ENCODE peak calls at places on chromosomes 13 and 19, in six cellular contexts. T, W, I, A, Y and R are unnamed samples.

GRCh38 chr13:85541476-85541875 is 257.7 kb downstream of the SLITRK6 start:
- ATAC-seq in T (no peak), W (no peak), I (no peak), A (no peak), Y (no peak), R (no peak)

GRCh38 chr19:41276231-41276630 is 12.1 kb downstream of the HNRNPUL1 start:
- ATAC-seq in T (no peak), W (no peak), I (no peak), A (no peak), Y (no peak), R (peak; percentile 73)

GRCh38 chr19:50191270-50191669 is 12.2 kb upstream of the MYH14 start:
- ATAC-seq in T (peak; percentile 64), W (no peak), I (no peak), A (no peak), Y (no peak), R (no peak)

GRCh38 chr13:110307697-110308376 is 753 bp downstream of the COL4A2 start:
- ATAC-seq in T (no peak), W (no peak), I (peak; percentile 57), A (peak; percentile 37), Y (no peak), R (no peak)

GRCh38 chr19:9808855-9809646 is 9.8 kb downstream of the FBXL12 start:
- ATAC-seq in T (no peak), W (no peak), I (no peak), A (no peak), Y (no peak), R (no peak)

GRCh38 chr19:35052599-35053190 is 11.2 kb downstream of the HPN start:
- ATAC-seq in T (no peak), W (no peak), I (peak; percentile 57), A (no peak), Y (no peak), R (no peak)

GRCh38 chr13:29125934-29126424 is 305.8 kb downstream of the MTUS2 start:
- ATAC-seq in T (peak; percentile 59), W (no peak), I (no peak), A (no peak), Y (no peak), R (no peak)

GRCh38 chr13:41811588-41812021 is 149.3 kb downstream of the VWA8 start:
- ATAC-seq in T (peak; percentile 83), W (no peak), I (no peak), A (no peak), Y (no peak), R (no peak)

GRCh38 chr19:32824906-32825608 is 44.5 kb downstream of the SLC7A9 start:
- ATAC-seq in T (no peak), W (no peak), I (no peak), A (no peak), Y (no peak), R (no peak)

DNA sequence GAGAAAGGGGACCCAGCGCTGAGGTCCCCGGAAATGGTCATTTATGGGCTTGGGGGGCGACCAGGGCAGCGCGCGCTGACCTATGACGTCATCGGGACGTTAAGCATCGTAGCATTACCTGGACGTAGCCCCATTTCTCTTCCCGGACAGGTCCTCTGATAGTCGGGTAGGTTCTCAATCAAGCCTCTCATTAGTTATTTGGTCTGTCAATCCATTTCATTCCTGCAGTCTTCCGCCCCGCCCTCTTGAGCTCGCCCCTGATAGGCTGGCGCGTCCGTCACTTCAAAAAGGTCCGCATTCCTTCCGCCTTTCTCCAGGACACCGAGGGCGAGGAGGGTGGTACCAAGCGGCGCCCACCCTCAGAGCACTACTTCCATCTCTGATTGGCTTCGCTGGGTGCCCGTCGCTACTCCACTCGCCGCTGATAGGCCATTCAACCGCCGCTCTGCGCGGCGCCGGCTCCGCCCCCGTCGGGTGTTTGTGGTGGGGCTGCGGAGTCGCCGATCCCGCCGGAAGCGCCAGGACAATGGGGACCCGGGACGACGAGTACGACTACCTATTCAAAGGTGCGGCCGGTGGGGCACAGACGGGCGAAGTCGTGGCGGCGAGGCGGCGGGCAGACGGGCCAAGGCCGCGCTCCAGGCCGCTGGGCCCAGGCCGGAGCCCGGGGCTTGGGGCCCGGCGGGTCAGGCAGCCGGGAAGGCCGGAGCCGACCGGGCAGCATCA is at the start of gene RAB11B:
- ATAC-seq in T (peak; percentile 97), W (peak; percentile 96), I (peak; percentile 93), A (peak; percentile 97), Y (peak; percentile 92), R (peak; percentile 96)
- TF ChIP-seq EP300 in T (peak; percentile 53), W (peak; percentile 24), I (no peak), A (no peak), Y (peak; percentile 4), R (no peak)

GRCh38 chr13:42926043-42926442 is 66.0 kb downstream of the EPSTI1 start:
- ATAC-seq in T (no peak), W (no peak), I (no peak), A (no peak), Y (no peak), R (no peak)

GRCh38 chr13:42925626-42926025 is 66.4 kb downstream of the EPSTI1 start:
- ATAC-seq in T (no peak), W (no peak), I (no peak), A (no peak), Y (no peak), R (no peak)

GRCh38 chr13:42930136-42930535 is 61.9 kb downstream of the EPSTI1 start:
- ATAC-seq in T (no peak), W (no peak), I (no peak), A (no peak), Y (no peak), R (no peak)

GRCh38 chr13:42924290-42924803 is 67.7 kb downstream of the EPSTI1 start:
- ATAC-seq in T (no peak), W (no peak), I (no peak), A (no peak), Y (no peak), R (no peak)

DNA sequence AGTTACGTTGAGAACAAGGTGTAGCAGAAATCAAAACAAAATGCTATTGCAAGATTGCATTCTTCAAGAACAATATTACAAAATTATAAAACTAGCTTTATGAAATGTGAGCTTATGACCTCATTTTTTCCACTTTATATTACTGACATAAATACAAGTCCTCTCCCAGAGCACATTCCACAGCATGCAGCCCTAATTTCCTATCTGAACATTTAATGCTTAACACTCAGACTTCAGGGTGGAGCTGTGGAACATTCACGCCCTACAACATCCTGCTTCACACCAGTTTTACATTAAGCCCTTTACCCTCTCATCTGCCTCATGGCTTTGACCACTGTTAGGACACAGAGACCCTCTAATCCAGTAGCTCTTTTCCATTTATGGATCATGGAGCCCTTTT is 65.5 kb downstream of the EPSTI1 start:
- ATAC-seq in T (no peak), W (no peak), I (no peak), A (no peak), Y (no peak), R (no peak)
- TF ChIP-seq EP300 in T (no peak), W (no peak), I (no peak), A (no peak), Y (no peak), R (no peak)

GRCh38 chr19:17910776-17911360 is 21.9 kb upstream of the CCDC124 start:
- ATAC-seq in T (no peak), W (no peak), I (no peak), A (no peak), Y (no peak), R (no peak)

GRCh38 chr19:17908244-17908643 is 24.6 kb upstream of the CCDC124 start:
- ATAC-seq in T (no peak), W (no peak), I (no peak), A (no peak), Y (no peak), R (no peak)

DNA sequence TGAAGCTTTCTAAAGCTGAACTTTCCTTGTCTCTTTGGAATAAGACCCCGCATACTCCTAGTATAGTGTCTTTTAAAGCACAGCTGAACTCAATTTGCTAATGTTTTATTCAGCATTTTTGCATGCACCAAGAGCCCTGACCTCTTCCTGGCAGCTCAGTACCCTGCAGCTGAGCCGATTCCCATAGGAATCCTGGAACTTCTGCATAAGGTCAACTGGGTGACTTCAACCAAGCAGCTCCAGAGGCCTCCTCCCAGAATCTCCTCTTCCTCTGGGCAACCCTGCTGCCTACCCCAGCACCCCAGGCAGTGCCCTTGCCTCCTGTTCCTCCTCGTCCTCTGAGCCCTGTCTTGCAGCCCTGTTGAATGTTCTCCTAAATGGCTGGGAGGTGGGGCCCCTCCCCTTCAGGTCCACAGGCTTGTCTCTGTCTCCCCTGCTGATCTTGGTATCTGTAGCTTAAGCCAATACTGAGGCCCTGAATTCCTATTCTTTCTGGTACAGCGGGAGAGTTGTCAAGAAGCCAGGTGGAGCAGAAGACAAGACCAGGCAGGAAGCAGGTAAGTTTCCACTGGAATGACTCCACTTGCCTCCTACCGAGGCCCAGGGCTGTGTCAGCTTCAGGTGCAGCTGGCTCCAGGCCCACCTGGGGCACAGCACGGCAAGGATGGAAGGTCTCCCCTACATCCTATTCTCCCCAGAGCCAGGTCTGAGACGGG is 23.6 kb upstream of the CCDC124 start:
- ATAC-seq in T (no peak), W (no peak), I (no peak), A (peak; percentile 26), Y (no peak), R (no peak)
- TF ChIP-seq EP300 in T (no peak), W (no peak), I (no peak), A (no peak), Y (no peak), R (no peak)

GRCh38 chr13:105817011-105817410 is 718.5 kb downstream of the EFNB2 start:
- ATAC-seq in T (no peak), W (no peak), I (no peak), A (no peak), Y (no peak), R (no peak)
- TF ChIP-seq EP300 in T (no peak), W (no peak), I (no peak), A (no peak), Y (no peak), R (no peak)

GRCh38 chr19:3084943-3085342 is 9.2 kb upstream of the GNA11 start:
- ATAC-seq in T (no peak), W (no peak), I (no peak), A (peak; percentile 40), Y (no peak), R (no peak)
- TF ChIP-seq EP300 in T (no peak), W (no peak), I (no peak), A (no peak), Y (no peak), R (no peak)

GRCh38 chr13:75495938-75496337 is 14.0 kb upstream of the TBC1D4 start:
- ATAC-seq in T (no peak), W (no peak), I (no peak), A (no peak), Y (no peak), R (no peak)

GRCh38 chr13:75493156-75493555 is 11.2 kb upstream of the TBC1D4 start:
- ATAC-seq in T (no peak), W (no peak), I (no peak), A (no peak), Y (peak; percentile 87), R (no peak)

GRCh38 chr13:75489502-75490263 is 7.7 kb upstream of the TBC1D4 start:
- ATAC-seq in T (peak; percentile 85), W (no peak), I (peak; percentile 65), A (no peak), Y (peak; percentile 50), R (no peak)

GRCh38 chr13:75494491-75494890 is 12.5 kb upstream of the TBC1D4 start:
- ATAC-seq in T (no peak), W (no peak), I (no peak), A (no peak), Y (no peak), R (no peak)

DNA sequence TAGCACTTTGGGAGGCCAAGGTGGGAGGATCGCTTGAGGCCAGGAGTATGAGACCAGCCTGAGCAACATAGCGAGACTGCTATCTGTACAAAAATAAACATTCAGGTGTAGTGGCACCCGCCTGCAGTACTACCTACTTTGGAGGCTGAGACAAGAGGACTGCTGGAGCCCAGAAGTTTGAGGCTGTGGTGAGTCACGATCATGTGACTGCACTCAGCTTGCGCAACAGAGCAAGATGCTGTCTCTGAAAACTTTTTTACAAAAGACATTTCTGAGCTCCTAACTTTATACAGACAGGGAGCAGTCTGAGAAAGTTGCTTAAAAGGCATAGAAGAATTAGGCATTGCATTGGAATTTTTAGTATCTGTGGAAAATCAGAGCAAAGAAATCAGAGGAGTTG is 10.4 kb upstream of the TBC1D4 start:
- ATAC-seq in T (no peak), W (no peak), I (no peak), A (no peak), Y (no peak), R (no peak)
- TF ChIP-seq EP300 in T (no peak), W (no peak), I (no peak), A (no peak), Y (no peak), R (no peak)